ENCODE peak calls at places on chromosomes 6 and 20, in eight cellular contexts. One of them, this sample, is unnamed.

GRCh38 chr6:36362551-36363389 is 24.7 kb downstream of the ETV7 start:
- DNase-seq in MG63: no peak
- DNase-seq in Peyer's patch: no peak
- DNase-seq in GM23248: peak
- DNase-seq in adrenal gland: no peak
- DNase-seq in heart right ventricle: no peak
- DNase-seq in GM06990: no peak
- DNase-seq in uterus: no peak
- DNase-seq in this sample: no peak

GRCh38 chr6:168574699-168575195 is 133.8 kb downstream of the SMOC2 start:
- DNase-seq in uterus: peak
- DNase-seq in heart right ventricle: no peak
- DNase-seq in Peyer's patch: no peak
- DNase-seq in adrenal gland: peak
- DNase-seq in GM23248: no peak
- DNase-seq in GM06990: no peak
- DNase-seq in MG63: peak
- DNase-seq in this sample: no peak

GRCh38 chr6:129276986-129277385 is 394.0 kb downstream of the LAMA2 start:
- DNase-seq in MG63: no peak
- DNase-seq in Peyer's patch: no peak
- DNase-seq in uterus: no peak
- DNase-seq in GM23248: no peak
- DNase-seq in heart right ventricle: no peak
- DNase-seq in adrenal gland: no peak
- DNase-seq in GM06990: no peak
- DNase-seq in this sample: no peak

GRCh38 chr6:150334790-150335783 is 33.7 kb upstream of the IYD start:
- DNase-seq in adrenal gland: peak
- DNase-seq in MG63: peak
- DNase-seq in GM23248: peak
- DNase-seq in Peyer's patch: peak
- DNase-seq in GM06990: no peak
- DNase-seq in uterus: no peak
- DNase-seq in heart right ventricle: peak
- DNase-seq in this sample: peak

GRCh38 chr20:47220161-47220582 is 136.3 kb downstream of the ZMYND8 start:
- DNase-seq in GM23248: peak
- DNase-seq in Peyer's patch: peak
- DNase-seq in adrenal gland: peak
- DNase-seq in GM06990: no peak
- DNase-seq in MG63: peak
- DNase-seq in heart right ventricle: no peak
- DNase-seq in uterus: no peak
- DNase-seq in this sample: peak

GRCh38 chr6:10081075-10081474 is 333.8 kb downstream of the TFAP2A start:
- DNase-seq in GM23248: no peak
- DNase-seq in heart right ventricle: no peak
- DNase-seq in uterus: no peak
- DNase-seq in adrenal gland: no peak
- DNase-seq in Peyer's patch: no peak
- DNase-seq in GM06990: no peak
- DNase-seq in MG63: no peak
- DNase-seq in this sample: no peak

GRCh38 chr20:44017905-44018683 is 103.4 kb downstream of the TOX2 start:
- DNase-seq in heart right ventricle: peak
- DNase-seq in GM06990: no peak
- DNase-seq in uterus: peak
- DNase-seq in MG63: peak
- DNase-seq in GM23248: peak
- DNase-seq in Peyer's patch: peak
- DNase-seq in adrenal gland: peak
- DNase-seq in this sample: no peak

GRCh38 chr20:57266251-57267157 is at the start of gene BMP7:
- DNase-seq in Peyer's patch: no peak
- DNase-seq in adrenal gland: no peak
- DNase-seq in GM06990: no peak
- DNase-seq in uterus: no peak
- DNase-seq in MG63: peak
- DNase-seq in heart right ventricle: no peak
- DNase-seq in GM23248: peak
- DNase-seq in this sample: no peak

GRCh38 chr20:6599876-6600275 is 167.6 kb upstream of the BMP2 start:
- DNase-seq in uterus: no peak
- DNase-seq in GM06990: no peak
- DNase-seq in heart right ventricle: no peak
- DNase-seq in adrenal gland: no peak
- DNase-seq in Peyer's patch: no peak
- DNase-seq in GM23248: peak
- DNase-seq in MG63: no peak
- DNase-seq in this sample: no peak

GRCh38 chr20:41159547-41159946 is 22.2 kb downstream of the PLCG1 start:
- DNase-seq in GM23248: no peak
- DNase-seq in GM06990: no peak
- DNase-seq in heart right ventricle: no peak
- DNase-seq in adrenal gland: no peak
- DNase-seq in Peyer's patch: no peak
- DNase-seq in uterus: no peak
- DNase-seq in MG63: no peak
- DNase-seq in this sample: no peak

GRCh38 chr6:131635384-131636340 is 1.4 kb upstream of the ENPP3 start:
- DNase-seq in adrenal gland: no peak
- DNase-seq in Peyer's patch: peak
- DNase-seq in GM06990: peak
- DNase-seq in MG63: no peak
- DNase-seq in heart right ventricle: no peak
- DNase-seq in uterus: no peak
- DNase-seq in GM23248: no peak
- DNase-seq in this sample: no peak

GRCh38 chr6:14880052-14880451 is 365.8 kb upstream of the JARID2 start:
- DNase-seq in adrenal gland: no peak
- DNase-seq in uterus: no peak
- DNase-seq in Peyer's patch: no peak
- DNase-seq in GM23248: no peak
- DNase-seq in MG63: no peak
- DNase-seq in GM06990: no peak
- DNase-seq in heart right ventricle: no peak
- DNase-seq in this sample: no peak

GRCh38 chr6:134166529-134167221 is 114.3 kb upstream of the SLC2A12 start:
- DNase-seq in uterus: no peak
- DNase-seq in Peyer's patch: no peak
- DNase-seq in MG63: no peak
- DNase-seq in GM23248: no peak
- DNase-seq in GM06990: no peak
- DNase-seq in heart right ventricle: no peak
- DNase-seq in adrenal gland: no peak
- DNase-seq in this sample: no peak

GRCh38 chr20:33119725-33120720 is 40.6 kb downstream of the BPIFB4 start:
- DNase-seq in adrenal gland: no peak
- DNase-seq in uterus: no peak
- DNase-seq in Peyer's patch: no peak
- DNase-seq in GM23248: peak
- DNase-seq in GM06990: peak
- DNase-seq in MG63: no peak
- DNase-seq in heart right ventricle: no peak
- DNase-seq in this sample: no peak

DNA sequence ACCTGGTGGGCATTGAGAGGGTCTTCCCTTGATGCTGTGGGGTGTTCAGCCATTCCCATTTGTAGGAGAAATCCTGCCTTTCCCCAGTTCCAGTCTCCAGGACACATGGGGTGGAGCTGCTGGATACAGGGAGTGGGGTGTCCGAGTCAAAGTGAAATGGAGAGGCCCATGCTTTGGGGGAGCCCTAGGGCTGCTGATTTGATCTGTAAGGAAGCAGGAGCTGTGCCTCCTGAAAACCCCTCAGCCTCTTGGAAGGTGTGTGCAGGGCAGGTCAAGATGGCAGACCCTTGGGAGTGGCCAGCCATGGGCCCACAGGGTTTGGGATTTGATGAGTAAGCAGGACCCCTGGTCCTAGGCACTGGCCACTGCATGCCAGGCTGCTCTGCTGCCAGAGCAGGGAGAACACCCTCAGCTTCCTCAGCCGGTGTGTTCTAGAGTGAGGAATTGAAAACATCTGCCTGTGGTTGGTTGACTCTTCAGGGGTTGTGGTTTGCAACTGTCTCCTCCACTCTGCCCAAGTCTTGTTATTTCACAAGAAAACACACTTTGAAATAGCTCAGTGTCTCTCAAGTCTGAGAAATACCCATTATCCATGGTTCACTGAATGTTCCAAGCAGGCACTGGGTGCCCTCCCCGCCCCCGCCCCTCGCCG is 81.9 kb downstream of the SERAC1 start:
- DNase-seq in adrenal gland: no peak
- DNase-seq in GM23248: peak
- DNase-seq in GM06990: no peak
- DNase-seq in Peyer's patch: no peak
- DNase-seq in heart right ventricle: no peak
- DNase-seq in MG63: no peak
- DNase-seq in uterus: no peak
- DNase-seq in this sample: no peak
- H3K4me3 ChIP-seq in adrenal gland: no peak
- H3K4me3 ChIP-seq in GM23248: no peak
- H3K4me3 ChIP-seq in GM06990: no peak
- H3K4me3 ChIP-seq in Peyer's patch: no peak
- H3K4me3 ChIP-seq in heart right ventricle: no peak
- H3K4me3 ChIP-seq in MG63: no peak
- H3K4me3 ChIP-seq in uterus: no peak
- H3K4me3 ChIP-seq in this sample: no peak

GRCh38 chr20:17583126-17583525 is 13.3 kb downstream of the DSTN start:
- DNase-seq in heart right ventricle: no peak
- DNase-seq in GM06990: no peak
- DNase-seq in GM23248: no peak
- DNase-seq in uterus: no peak
- DNase-seq in adrenal gland: no peak
- DNase-seq in Peyer's patch: no peak
- DNase-seq in MG63: no peak
- DNase-seq in this sample: no peak

GRCh38 chr20:17579369-17580039 is 9.6 kb downstream of the DSTN start:
- DNase-seq in heart right ventricle: no peak
- DNase-seq in uterus: no peak
- DNase-seq in adrenal gland: no peak
- DNase-seq in Peyer's patch: no peak
- DNase-seq in MG63: no peak
- DNase-seq in GM06990: no peak
- DNase-seq in GM23248: peak
- DNase-seq in this sample: no peak

GRCh38 chr20:17584684-17585083 is 14.8 kb downstream of the DSTN start:
- DNase-seq in MG63: no peak
- DNase-seq in heart right ventricle: no peak
- DNase-seq in adrenal gland: no peak
- DNase-seq in GM23248: no peak
- DNase-seq in uterus: no peak
- DNase-seq in GM06990: no peak
- DNase-seq in Peyer's patch: no peak
- DNase-seq in this sample: no peak

GRCh38 chr20:17576215-17576614 is 6.3 kb downstream of the DSTN start:
- DNase-seq in Peyer's patch: no peak
- DNase-seq in heart right ventricle: no peak
- DNase-seq in MG63: no peak
- DNase-seq in uterus: no peak
- DNase-seq in GM23248: no peak
- DNase-seq in GM06990: no peak
- DNase-seq in adrenal gland: no peak
- DNase-seq in this sample: no peak

GRCh38 chr20:17580905-17581304 is 11.0 kb downstream of the DSTN start:
- DNase-seq in adrenal gland: no peak
- DNase-seq in MG63: no peak
- DNase-seq in uterus: no peak
- DNase-seq in heart right ventricle: no peak
- DNase-seq in GM23248: no peak
- DNase-seq in GM06990: no peak
- DNase-seq in Peyer's patch: no peak
- DNase-seq in this sample: no peak
- H3K4me3 ChIP-seq in adrenal gland: no peak
- H3K4me3 ChIP-seq in MG63: no peak
- H3K4me3 ChIP-seq in uterus: no peak
- H3K4me3 ChIP-seq in heart right ventricle: no peak
- H3K4me3 ChIP-seq in GM23248: no peak
- H3K4me3 ChIP-seq in GM06990: no peak
- H3K4me3 ChIP-seq in Peyer's patch: no peak
- H3K4me3 ChIP-seq in this sample: no peak

DNA sequence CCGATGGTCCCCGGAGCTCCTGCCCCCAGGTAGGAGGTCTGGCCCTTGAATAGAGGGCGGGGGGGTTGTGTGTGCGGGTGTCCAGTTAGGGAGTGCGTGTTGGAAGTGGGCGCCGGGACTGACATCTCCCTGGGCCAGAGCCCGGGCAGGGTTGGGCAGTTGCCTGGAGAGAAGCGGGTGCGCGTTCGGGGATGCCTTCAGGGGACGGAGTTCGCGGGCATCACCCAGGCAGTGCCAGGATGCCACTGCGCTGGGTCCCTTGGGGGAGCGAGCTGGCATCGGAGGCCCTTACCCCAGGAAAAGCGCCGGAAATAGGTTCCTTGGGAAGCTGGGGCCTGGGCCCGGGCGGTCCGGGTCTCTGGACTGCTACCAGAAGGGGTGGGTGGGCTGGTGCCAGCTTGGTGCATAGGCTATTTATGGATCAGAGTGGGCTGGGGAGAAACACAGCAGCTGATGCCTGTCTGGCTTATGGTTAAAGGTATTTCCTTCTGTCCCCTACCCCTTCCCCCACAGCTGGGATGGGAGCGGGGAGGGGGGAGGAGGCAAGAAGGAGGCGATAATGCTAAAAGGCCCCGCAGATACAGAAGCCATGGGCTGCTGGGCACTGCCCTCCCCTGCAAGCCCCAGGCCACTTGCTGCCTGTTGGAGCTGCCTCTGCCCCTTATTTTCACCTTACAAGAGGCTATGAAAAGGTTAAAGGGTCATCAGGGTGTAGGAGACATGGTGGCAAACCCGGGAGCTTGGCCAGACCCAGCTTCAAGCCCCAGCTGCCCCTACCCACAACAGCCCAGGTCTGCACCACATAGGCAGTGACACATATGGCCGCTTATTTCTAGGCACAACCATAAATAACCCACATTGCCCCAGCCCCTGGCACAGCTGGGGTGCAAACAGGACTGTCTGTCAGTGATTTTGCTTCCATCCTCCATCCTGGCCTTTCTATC is 638 bp downstream of the PACSIN1 start:
- DNase-seq in GM23248: no peak
- DNase-seq in GM06990: no peak
- DNase-seq in adrenal gland: no peak
- DNase-seq in heart right ventricle: no peak
- DNase-seq in MG63: no peak
- DNase-seq in uterus: no peak
- DNase-seq in Peyer's patch: no peak
- DNase-seq in this sample: no peak
- H3K4me3 ChIP-seq in GM23248: peak
- H3K4me3 ChIP-seq in GM06990: no peak
- H3K4me3 ChIP-seq in adrenal gland: peak
- H3K4me3 ChIP-seq in heart right ventricle: peak
- H3K4me3 ChIP-seq in MG63: no peak
- H3K4me3 ChIP-seq in uterus: no peak
- H3K4me3 ChIP-seq in Peyer's patch: peak
- H3K4me3 ChIP-seq in this sample: no peak

DNA sequence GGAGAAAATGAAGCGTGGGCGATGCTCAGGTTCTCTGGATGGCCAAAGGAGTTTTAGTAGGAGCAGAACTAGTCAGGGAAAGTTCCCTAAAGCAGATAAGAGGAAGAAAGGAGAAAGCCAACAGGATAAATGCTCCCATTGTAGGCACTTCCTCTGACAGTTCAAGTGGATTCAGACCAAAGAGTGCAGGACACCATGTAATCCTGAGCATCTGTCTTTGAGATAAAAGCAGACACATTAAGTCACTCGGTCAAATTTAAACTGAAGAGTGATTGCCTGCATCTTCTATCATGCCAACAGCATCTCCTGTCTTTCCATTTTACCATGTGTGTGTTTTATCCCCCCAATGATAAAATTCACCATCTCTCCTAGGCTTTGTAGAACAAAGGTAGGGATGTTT is 6.8 kb downstream of the GRIK2 start:
- DNase-seq in MG63: no peak
- DNase-seq in uterus: no peak
- DNase-seq in adrenal gland: no peak
- DNase-seq in GM06990: no peak
- DNase-seq in GM23248: no peak
- DNase-seq in Peyer's patch: no peak
- DNase-seq in heart right ventricle: no peak
- DNase-seq in this sample: no peak
- H3K4me3 ChIP-seq in MG63: no peak
- H3K4me3 ChIP-seq in uterus: no peak
- H3K4me3 ChIP-seq in adrenal gland: no peak
- H3K4me3 ChIP-seq in GM06990: no peak
- H3K4me3 ChIP-seq in GM23248: no peak
- H3K4me3 ChIP-seq in Peyer's patch: no peak
- H3K4me3 ChIP-seq in heart right ventricle: no peak
- H3K4me3 ChIP-seq in this sample: no peak